ENCODE peak calls at places on chromosomes 11 and 22, in seven cellular contexts. T is EL; X is H54; B is T-helper 2 cell treated with Interferon-gamma antibody and Interleukin-4, amounts not matched to agents 5 μg/mL and 100 μg/mL, for 36 hours; Q is stimulated activated CD4-positive, alpha-beta T cell treated with anti-CD3 and anti-CD28 coated beads, Interleukin-1b, Interleukin-23, amount 100 ng/mL, for 1 hour; V is pancreas; M is AG09319. O is an unnamed sample.

GRCh38 chr11:12248330-12248729 is 129.0 kb upstream of the PARVA start:
- DNase-seq in X (no peak), Q (no peak), B (no peak), M (no peak), T (peak), V (peak), O (no peak)

GRCh38 chr11:48148749-48149148 is 67.9 kb upstream of the OR4B1 start:
- DNase-seq in B (no peak), Q (no peak), V (no peak), M (no peak), X (no peak), T (no peak), O (no peak)

GRCh38 chr22:49142891-49143290 is 684.8 kb downstream of the BRD1 start:
- DNase-seq in B (no peak), Q (no peak), X (no peak), V (no peak), T (no peak), M (no peak), O (no peak)

GRCh38 chr11:3073029-3073435 is 15.8 kb upstream of the CARS1 start:
- DNase-seq in V (no peak), T (no peak), M (peak), B (no peak), Q (no peak), X (no peak), O (no peak)

GRCh38 chr11:19242184-19242932 is 1.6 kb upstream of the E2F8 start:
- DNase-seq in M (no peak), V (no peak), Q (no peak), B (no peak), T (peak), X (no peak), O (no peak)

GRCh38 chr11:134527382-134528243 is 115.6 kb upstream of the B3GAT1 start:
- DNase-seq in V (no peak), M (no peak), B (no peak), T (no peak), Q (no peak), X (no peak), O (no peak)

GRCh38 chr11:117083011-117083940 is 15.0 kb downstream of the SIK3 start:
- DNase-seq in X (no peak), Q (no peak), T (no peak), B (no peak), V (no peak), M (no peak), O (no peak)

GRCh38 chr11:116731097-116731761 is 41.6 kb downstream of the BUD13 start:
- DNase-seq in B (no peak), Q (no peak), V (no peak), M (no peak), X (no peak), T (peak), O (peak)

GRCh38 chr11:109865558-109866186 is 227.5 kb upstream of the ZC3H12C start:
- DNase-seq in M (no peak), B (no peak), Q (no peak), X (no peak), V (peak), T (no peak), O (no peak)

GRCh38 chr11:65859134-65859811 is 960 bp upstream of the MUS81 start:
- DNase-seq in Q (peak), B (peak), X (peak), M (peak), V (peak), T (peak), O (peak)

GRCh38 chr22:32619614-32620426 is 145.2 kb downstream of the FBXO7 start:
- DNase-seq in M (peak), X (no peak), B (no peak), V (no peak), Q (no peak), T (peak), O (no peak)

GRCh38 chr22:46578251-46578823 is 40.9 kb upstream of the CELSR1 start:
- DNase-seq in Q (no peak), B (no peak), X (no peak), T (no peak), M (no peak), V (peak), O (no peak)

GRCh38 chr11:94938399-94939055 is 34.8 kb downstream of the CWC15 start:
- DNase-seq in V (no peak), T (peak), X (no peak), B (no peak), Q (no peak), M (peak), O (no peak)

GRCh38 chr11:79421820-79422219 is 19.0 kb downstream of the TENM4 start:
- DNase-seq in V (no peak), X (no peak), B (no peak), M (no peak), Q (no peak), T (no peak), O (no peak)

GRCh38 chr11:118524757-118525465 is 2.4 kb upstream of the TTC36 start:
- DNase-seq in V (no peak), T (no peak), X (no peak), B (no peak), Q (no peak), M (no peak), O (no peak)

GRCh38 chr11:101126551-101127347 is 2.9 kb downstream of the PGR start:
- DNase-seq in T (no peak), Q (no peak), M (no peak), X (no peak), V (no peak), B (no peak), O (peak)

GRCh38 chr22:11598492-11599440 is 3929.2 kb upstream of the OR11H1 start:
- DNase-seq in X (no peak), M (no peak), Q (no peak), V (no peak), T (no peak), B (no peak), O (no peak)

GRCh38 chr11:133134561-133135173 is 397.6 kb downstream of the OPCML start:
- DNase-seq in M (no peak), B (peak), X (peak), V (peak), Q (no peak), T (peak), O (peak)

GRCh38 chr22:47380692-47381091 is 618.2 kb downstream of the TBC1D22A start:
- DNase-seq in Q (no peak), V (no peak), X (no peak), T (no peak), B (no peak), M (no peak), O (no peak)

GRCh38 chr11:106021181-106021966 is 666 bp downstream of the MSANTD4 start:
- DNase-seq in M (no peak), Q (no peak), X (no peak), T (peak), V (no peak), B (no peak), O (no peak)

GRCh38 chr11:11349870-11350325 is 3.2 kb downstream of the CSNK2A3 start:
- DNase-seq in M (peak), B (no peak), V (no peak), T (peak), Q (no peak), X (peak), O (no peak)

GRCh38 chr11:99325807-99326206 is 305.1 kb downstream of the CNTN5 start:
- DNase-seq in B (no peak), V (no peak), M (no peak), Q (no peak), T (peak), X (peak), O (no peak)

GRCh38 chr22:40058265-40058664 is 63.5 kb downstream of the FAM83F start:
- DNase-seq in B (no peak), X (no peak), T (no peak), V (no peak), Q (no peak), M (no peak), O (no peak)

GRCh38 chr11:61480936-61481335 is 27.6 kb upstream of the LRRC10B start:
- DNase-seq in T (no peak), M (no peak), B (no peak), Q (no peak), X (no peak), V (no peak), O (peak)

GRCh38 chr11:11163256-11163655 is 189.8 kb downstream of the CSNK2A3 start:
- DNase-seq in V (no peak), Q (no peak), T (peak), B (no peak), X (peak), M (no peak), O (no peak)

GRCh38 chr11:12056112-12056511 is 47.7 kb upstream of the DKK3 start:
- DNase-seq in T (no peak), X (no peak), V (no peak), Q (no peak), B (no peak), M (no peak), O (no peak)

GRCh38 chr22:17767236-17768065 is 6.8 kb downstream of the BID start:
- DNase-seq in B (peak), M (no peak), V (no peak), X (no peak), Q (no peak), T (no peak), O (no peak)

GRCh38 chr22:49525776-49526535 is 301.7 kb downstream of the BRD1 start:
- DNase-seq in M (no peak), V (no peak), T (no peak), X (no peak), Q (no peak), B (no peak), O (no peak)

GRCh38 chr22:38706101-38706884 is 549 bp downstream of the GTPBP1 start:
- DNase-seq in B (peak), M (no peak), T (peak), Q (no peak), X (no peak), V (peak), O (no peak)

O was measured in NT2/D1.